ENCODE peak calls at places on chromosomes 3 and 15, in five cellular contexts. One of them, this sample, is unnamed.

GRCh38 chr3:39144748-39145380 is 8.5 kb downstream of the CSRNP1 start:
- DNase-seq in tibial nerve: no peak
- DNase-seq in esophagus squamous epithelium: no peak
- DNase-seq in transverse colon: peak; percentile 9
- DNase-seq in DND-41: no peak
- DNase-seq in this sample: no peak

GRCh38 chr3:72338942-72339749 is 509.1 kb downstream of the SHQ1 start:
- DNase-seq in transverse colon: no peak
- DNase-seq in tibial nerve: no peak
- DNase-seq in esophagus squamous epithelium: no peak
- DNase-seq in DND-41: no peak
- DNase-seq in this sample: peak; percentile 50

GRCh38 chr3:195219351-195220045 is 51.5 kb downstream of the XXYLT1 start:
- DNase-seq in transverse colon: no peak
- DNase-seq in esophagus squamous epithelium: no peak
- DNase-seq in DND-41: no peak
- DNase-seq in tibial nerve: no peak
- DNase-seq in this sample: no peak

GRCh38 chr15:92655178-92655995 is at the start of gene FAM174B:
- DNase-seq in DND-41: no peak
- DNase-seq in transverse colon: peak; percentile 38
- DNase-seq in esophagus squamous epithelium: no peak
- DNase-seq in tibial nerve: no peak
- DNase-seq in this sample: no peak

GRCh38 chr15:98801234-98801561 is 152.9 kb downstream of the IGF1R start:
- DNase-seq in esophagus squamous epithelium: no peak
- DNase-seq in transverse colon: no peak
- DNase-seq in tibial nerve: no peak
- DNase-seq in DND-41: peak; percentile 71
- DNase-seq in this sample: no peak

GRCh38 chr3:95334461-95334860 is 1271.6 kb downstream of the NSUN3 start:
- DNase-seq in esophagus squamous epithelium: no peak
- DNase-seq in DND-41: no peak
- DNase-seq in transverse colon: no peak
- DNase-seq in tibial nerve: no peak
- DNase-seq in this sample: no peak

GRCh38 chr3:435969-436492 is 239.5 kb downstream of the CHL1 start:
- DNase-seq in transverse colon: no peak
- DNase-seq in tibial nerve: no peak
- DNase-seq in DND-41: no peak
- DNase-seq in esophagus squamous epithelium: no peak
- DNase-seq in this sample: no peak

GRCh38 chr3:63413523-63413922 is 135.4 kb downstream of the SYNPR start:
- DNase-seq in transverse colon: no peak
- DNase-seq in DND-41: no peak
- DNase-seq in esophagus squamous epithelium: no peak
- DNase-seq in tibial nerve: no peak
- DNase-seq in this sample: no peak

GRCh38 chr15:53072077-53072476 is 281.9 kb upstream of the ONECUT1 start:
- DNase-seq in DND-41: peak; percentile 67
- DNase-seq in transverse colon: peak; percentile 61
- DNase-seq in esophagus squamous epithelium: no peak
- DNase-seq in tibial nerve: no peak
- DNase-seq in this sample: no peak

GRCh38 chr3:119663885-119664284 is 3.5 kb upstream of the POPDC2 start:
- DNase-seq in transverse colon: no peak
- DNase-seq in tibial nerve: no peak
- DNase-seq in DND-41: no peak
- DNase-seq in esophagus squamous epithelium: no peak
- DNase-seq in this sample: no peak

GRCh38 chr3:187064210-187065115 is 74.8 kb downstream of the RPL39L start:
- DNase-seq in DND-41: no peak
- DNase-seq in esophagus squamous epithelium: no peak
- DNase-seq in transverse colon: no peak
- DNase-seq in tibial nerve: no peak
- DNase-seq in this sample: peak; percentile 45

GRCh38 chr3:149489060-149489690 is 14.7 kb downstream of the TM4SF4 start:
- DNase-seq in DND-41: no peak
- DNase-seq in esophagus squamous epithelium: no peak
- DNase-seq in tibial nerve: no peak
- DNase-seq in transverse colon: no peak
- DNase-seq in this sample: no peak

DNA sequence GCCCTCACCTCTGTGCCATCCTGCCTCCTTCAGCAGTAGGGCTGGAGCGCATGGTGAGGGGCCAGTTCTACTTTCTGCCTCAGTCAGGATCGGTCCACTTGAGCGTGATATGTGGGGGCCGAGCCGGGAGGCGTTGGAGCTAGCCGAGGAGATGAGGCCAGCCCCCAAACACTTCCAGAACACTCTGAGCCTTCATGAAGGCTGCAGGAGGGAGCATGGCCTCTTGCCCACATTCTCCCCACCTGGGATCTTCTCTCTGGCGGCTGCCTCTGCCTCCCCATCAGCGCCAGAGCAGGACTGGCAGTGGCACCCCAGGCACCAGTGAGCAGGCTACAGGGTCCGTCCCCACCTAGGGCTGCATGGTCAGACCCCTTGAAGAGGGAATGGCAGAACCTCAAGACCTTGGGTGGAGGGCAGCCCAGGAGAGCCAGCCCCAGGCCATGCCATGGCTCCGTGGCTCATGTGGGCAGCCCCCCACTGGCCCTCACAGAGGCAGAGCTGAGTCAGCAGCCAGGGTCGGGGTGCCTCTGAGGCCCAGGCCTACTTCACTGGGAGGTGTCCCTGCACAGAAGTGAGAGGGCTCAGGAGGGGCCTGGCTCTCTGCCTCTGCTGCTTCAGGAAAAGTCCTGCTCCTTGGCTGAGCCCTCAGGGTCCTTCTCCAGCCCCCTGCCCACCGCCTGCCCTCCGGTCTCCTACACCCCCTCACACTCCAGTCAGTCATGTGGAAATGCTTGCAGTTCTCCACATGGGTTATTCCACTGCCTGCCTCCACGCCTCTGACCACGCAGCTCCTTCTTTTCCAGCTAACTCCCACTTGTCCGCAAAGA is 28.1 kb upstream of the CYP11A1 start:
- DNase-seq in esophagus squamous epithelium: no peak
- DNase-seq in transverse colon: no peak
- DNase-seq in DND-41: no peak
- DNase-seq in tibial nerve: no peak
- DNase-seq in this sample: no peak
- H3K4me1 ChIP-seq in esophagus squamous epithelium: peaks cover 11% of the 10 kb centered on the region
- H3K4me1 ChIP-seq in transverse colon: no peaks in the 10 kb centered on the region
- H3K4me1 ChIP-seq in DND-41: peaks cover 45% of the 10 kb centered on the region
- H3K4me1 ChIP-seq in tibial nerve: no peaks in the 10 kb centered on the region
- H3K4me1 ChIP-seq in this sample: no peaks in the 10 kb centered on the region

DNA sequence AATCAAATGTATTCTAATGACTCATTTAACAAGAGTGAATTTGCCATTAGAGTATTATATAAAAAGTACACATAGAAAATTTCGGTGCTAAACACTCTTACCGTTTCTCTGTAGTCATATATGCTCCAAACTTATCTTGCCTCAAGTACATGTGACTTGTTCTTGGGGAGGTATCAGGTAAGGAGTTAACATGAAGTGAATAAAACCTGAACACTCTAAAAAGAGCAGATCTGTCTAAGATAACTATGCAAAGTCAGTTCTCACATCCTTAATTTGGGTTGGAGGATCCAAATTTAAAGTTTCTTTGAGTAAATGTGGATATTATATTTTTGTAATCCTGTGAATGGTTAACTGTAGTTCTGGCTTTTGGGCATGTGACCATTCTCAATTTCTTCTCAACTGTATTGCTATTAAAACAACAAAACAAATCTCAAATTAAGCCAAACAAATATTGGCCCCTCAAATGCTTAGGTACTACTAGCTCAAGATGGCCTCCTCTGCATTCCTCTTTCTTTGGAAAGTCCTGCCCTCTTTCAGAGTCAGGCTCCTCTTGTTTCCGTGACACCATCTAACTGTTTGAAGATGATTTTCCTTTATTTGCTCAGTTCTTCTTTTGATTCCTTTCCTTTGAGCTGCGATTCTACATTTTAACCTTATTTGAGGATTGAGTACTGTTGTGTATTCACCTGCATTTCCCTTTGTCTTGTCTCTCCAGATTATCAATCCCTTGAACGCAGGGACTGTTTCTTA is 4.2 kb downstream of the EDEM1 start:
- DNase-seq in transverse colon: no peak
- DNase-seq in DND-41: no peak
- DNase-seq in esophagus squamous epithelium: no peak
- DNase-seq in tibial nerve: no peak
- DNase-seq in this sample: no peak
- H3K4me1 ChIP-seq in transverse colon: peaks cover 24% of the 10 kb centered on the region
- H3K4me1 ChIP-seq in DND-41: peaks cover 68% of the 10 kb centered on the region
- H3K4me1 ChIP-seq in esophagus squamous epithelium: peaks cover 8% of the 10 kb centered on the region
- H3K4me1 ChIP-seq in tibial nerve: peaks cover 14% of the 10 kb centered on the region
- H3K4me1 ChIP-seq in this sample: no peaks in the 10 kb centered on the region

DNA sequence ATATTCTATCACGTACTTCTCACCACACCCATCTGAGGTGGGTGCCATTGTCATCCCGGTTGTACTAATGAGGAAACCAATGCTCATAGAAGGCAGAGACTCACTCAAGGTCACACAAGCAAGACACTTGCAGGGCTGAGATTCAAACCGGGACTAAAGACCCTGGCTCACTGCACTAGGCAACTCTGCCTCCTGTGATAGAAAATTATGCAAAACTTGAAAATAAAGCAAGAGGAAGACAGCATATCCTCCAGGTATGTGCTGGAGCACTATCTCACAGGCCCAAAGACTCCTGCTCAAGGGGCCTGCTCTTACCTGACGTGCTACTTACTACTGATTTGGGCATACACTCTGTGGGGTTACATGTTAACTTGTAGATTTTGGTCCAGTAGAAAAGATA is 25.6 kb downstream of the ANXA2 start:
- DNase-seq in esophagus squamous epithelium: no peak
- DNase-seq in transverse colon: no peak
- DNase-seq in tibial nerve: no peak
- DNase-seq in DND-41: no peak
- DNase-seq in this sample: no peak
- H3K4me1 ChIP-seq in esophagus squamous epithelium: peaks cover 47% of the 10 kb centered on the region
- H3K4me1 ChIP-seq in transverse colon: peaks cover 46% of the 10 kb centered on the region
- H3K4me1 ChIP-seq in tibial nerve: peaks cover 85% of the 10 kb centered on the region
- H3K4me1 ChIP-seq in DND-41: no peaks in the 10 kb centered on the region
- H3K4me1 ChIP-seq in this sample: peaks cover 44% of the 10 kb centered on the region

GRCh38 chr3:146139586-146140110 is 21.3 kb downstream of the PLOD2 start:
- DNase-seq in tibial nerve: no peak
- DNase-seq in DND-41: no peak
- DNase-seq in esophagus squamous epithelium: no peak
- DNase-seq in transverse colon: no peak
- DNase-seq in this sample: no peak

GRCh38 chr3:146134348-146135117 is 26.5 kb downstream of the PLOD2 start:
- DNase-seq in esophagus squamous epithelium: no peak
- DNase-seq in transverse colon: no peak
- DNase-seq in DND-41: no peak
- DNase-seq in tibial nerve: no peak
- DNase-seq in this sample: no peak

GRCh38 chr3:146138904-146139303 is 22.1 kb downstream of the PLOD2 start:
- DNase-seq in esophagus squamous epithelium: no peak
- DNase-seq in tibial nerve: no peak
- DNase-seq in transverse colon: no peak
- DNase-seq in DND-41: no peak
- DNase-seq in this sample: no peak

GRCh38 chr3:146133436-146133835 is 27.5 kb downstream of the PLOD2 start:
- DNase-seq in tibial nerve: no peak
- DNase-seq in DND-41: no peak
- DNase-seq in transverse colon: no peak
- DNase-seq in esophagus squamous epithelium: no peak
- DNase-seq in this sample: no peak

DNA sequence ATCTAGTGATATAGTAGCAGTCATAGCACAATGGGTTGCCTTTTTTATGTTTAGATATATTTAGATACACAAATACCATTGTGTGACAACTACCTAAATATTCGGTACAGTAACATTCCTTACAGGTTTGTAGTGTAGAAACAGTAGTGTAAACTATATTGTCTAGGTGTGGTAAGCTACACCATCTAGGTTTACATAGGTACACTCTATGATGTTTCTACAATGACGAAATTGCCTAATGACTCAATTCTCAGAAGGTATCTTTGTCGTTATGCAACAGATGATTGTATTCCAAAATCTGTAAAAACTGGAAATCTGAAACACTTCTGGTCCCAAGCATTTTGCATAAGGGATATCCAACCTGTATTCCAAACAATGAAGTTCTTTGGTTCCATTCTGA is 24.3 kb downstream of the PLOD2 start:
- DNase-seq in tibial nerve: no peak
- DNase-seq in DND-41: no peak
- DNase-seq in esophagus squamous epithelium: no peak
- DNase-seq in transverse colon: no peak
- DNase-seq in this sample: no peak
- H3K4me1 ChIP-seq in tibial nerve: peaks cover 7% of the 10 kb centered on the region
- H3K4me1 ChIP-seq in DND-41: no peaks in the 10 kb centered on the region
- H3K4me1 ChIP-seq in esophagus squamous epithelium: no peaks in the 10 kb centered on the region
- H3K4me1 ChIP-seq in transverse colon: no peaks in the 10 kb centered on the region
- H3K4me1 ChIP-seq in this sample: no peaks in the 10 kb centered on the region

GRCh38 chr15:56989411-56989924 is 71.0 kb downstream of the TCF12 start:
- DNase-seq in transverse colon: no peak
- DNase-seq in DND-41: no peak
- DNase-seq in esophagus squamous epithelium: no peak
- DNase-seq in tibial nerve: no peak
- DNase-seq in this sample: no peak

GRCh38 chr15:56985871-56986270 is 67.4 kb downstream of the TCF12 start:
- DNase-seq in esophagus squamous epithelium: no peak
- DNase-seq in transverse colon: no peak
- DNase-seq in DND-41: no peak
- DNase-seq in tibial nerve: no peak
- DNase-seq in this sample: no peak

GRCh38 chr15:56991017-56991416 is 72.6 kb downstream of the TCF12 start:
- DNase-seq in DND-41: no peak
- DNase-seq in transverse colon: no peak
- DNase-seq in tibial nerve: no peak
- DNase-seq in esophagus squamous epithelium: no peak
- DNase-seq in this sample: no peak

GRCh38 chr15:56987286-56987685 is 68.8 kb downstream of the TCF12 start:
- DNase-seq in DND-41: no peak
- DNase-seq in tibial nerve: no peak
- DNase-seq in esophagus squamous epithelium: no peak
- DNase-seq in transverse colon: no peak
- DNase-seq in this sample: no peak

GRCh38 chr15:56988219-56988618 is 69.8 kb downstream of the TCF12 start:
- DNase-seq in esophagus squamous epithelium: no peak
- DNase-seq in transverse colon: no peak
- DNase-seq in tibial nerve: no peak
- DNase-seq in DND-41: no peak
- DNase-seq in this sample: no peak
- H3K4me1 ChIP-seq in esophagus squamous epithelium: no peaks in the 10 kb centered on the region
- H3K4me1 ChIP-seq in transverse colon: peaks cover 19% of the 10 kb centered on the region
- H3K4me1 ChIP-seq in tibial nerve: peaks cover 26% of the 10 kb centered on the region
- H3K4me1 ChIP-seq in DND-41: peaks cover 13% of the 10 kb centered on the region
- H3K4me1 ChIP-seq in this sample: peaks cover 21% of the 10 kb centered on the region